ENCODE peak calls at places on chromosomes 12 and 14, in ten cellular contexts. L is stimulated activated naive CD4-positive, alpha-beta T cell; J is stimulated activated CD8-positive, alpha-beta memory T cell treated with anti-CD3 and anti-CD28 coated beads, Interleukin-4, amount 100 ng/mL, for 4 hours; B is SK-N-SH; V is activated CD4-positive, alpha-beta T cell treated with anti-CD3 and anti-CD28 coated beads, Interleukin-2, amount 10 ng/mL, durations not matched to agents 7 days and 5 days; Y is neuronal stem cell; R is mammary epithelial cell; D is T-helper 9 cell; O is IMR-90; A is effector memory CD4-positive, alpha-beta T cell. T is an unnamed sample.

GRCh38 chr14:37142835-37143499 is 29.4 kb downstream of the SLC25A21 start:
- DNase-seq in L (no peak), J (no peak), B (no peak), V (no peak), Y (no peak), R (peak), D (no peak), O (peak), A (no peak), T (no peak)

GRCh38 chr12:91622981-91623380 is 440.4 kb upstream of the DCN start:
- DNase-seq in L (no peak), J (no peak), B (no peak), V (no peak), Y (no peak), R (no peak), D (no peak), O (no peak), A (no peak), T (no peak)

GRCh38 chr12:2170376-2170775 is 117.6 kb downstream of the CACNA1C start:
- DNase-seq in L (no peak), J (no peak), B (no peak), V (no peak), Y (no peak), R (peak), D (no peak), O (no peak), A (no peak), T (no peak)

GRCh38 chr12:116700066-116700465 is 37.8 kb downstream of the SPRING1 start:
- DNase-seq in L (no peak), J (no peak), B (no peak), V (no peak), Y (no peak), R (no peak), D (no peak), O (no peak), A (no peak), T (no peak)

GRCh38 chr12:29796823-29797263 is 13.1 kb upstream of the TMTC1 start:
- DNase-seq in L (no peak), J (no peak), B (no peak), V (no peak), Y (no peak), R (peak), D (no peak), O (peak), A (no peak), T (no peak)

GRCh38 chr12:80946591-80946990 is 8.9 kb upstream of the LIN7A start:
- DNase-seq in L (no peak), J (no peak), B (no peak), V (no peak), Y (no peak), R (no peak), D (no peak), O (peak), A (no peak), T (no peak)

GRCh38 chr12:84842406-84843013 is 70.1 kb downstream of the SLC6A15 start:
- DNase-seq in L (no peak), J (no peak), B (peak), V (peak), Y (peak), R (peak), D (no peak), O (peak), A (no peak), T (no peak)

GRCh38 chr12:127355061-127355820 is 911.7 kb upstream of the TMEM132C start:
- DNase-seq in L (no peak), J (no peak), B (peak), V (no peak), Y (no peak), R (peak), D (no peak), O (no peak), A (no peak), T (no peak)

GRCh38 chr12:108335349-108336119 is 3.6 kb downstream of the CMKLR1 start:
- DNase-seq in L (no peak), J (no peak), B (no peak), V (no peak), Y (no peak), R (no peak), D (no peak), O (no peak), A (no peak), T (no peak)

GRCh38 chr14:102893452-102893851 is 29.0 kb upstream of the AMN start:
- DNase-seq in L (no peak), J (no peak), B (no peak), V (no peak), Y (no peak), R (no peak), D (no peak), O (peak), A (no peak), T (no peak)

GRCh38 chr12:93230311-93230689 is 147.4 kb upstream of the NUDT4 start:
- DNase-seq in L (no peak), J (no peak), B (no peak), V (no peak), Y (no peak), R (no peak), D (no peak), O (peak), A (no peak), T (no peak)

GRCh38 chr14:34539407-34540180 is at the start of gene EAPP:
- DNase-seq in L (no peak), J (peak), B (peak), V (peak), Y (peak), R (peak), D (peak), O (peak), A (peak), T (peak)

GRCh38 chr14:34931206-34931605 is 51.6 kb upstream of the SRP54 start:
- DNase-seq in L (no peak), J (no peak), B (no peak), V (peak), Y (no peak), R (peak), D (peak), O (peak), A (peak), T (no peak)

GRCh38 chr14:103257211-103257962 is 76.7 kb upstream of the EIF5 start:
- DNase-seq in L (no peak), J (no peak), B (no peak), V (no peak), Y (no peak), R (peak), D (no peak), O (peak), A (no peak), T (no peak)

GRCh38 chr14:43155924-43156323 is 1351.2 kb downstream of the FSCB start:
- DNase-seq in L (no peak), J (no peak), B (no peak), V (no peak), Y (no peak), R (no peak), D (no peak), O (no peak), A (no peak), T (no peak)

GRCh38 chr12:76866726-76867125 is 12.1 kb downstream of the CSRP2 start:
- DNase-seq in L (no peak), J (no peak), B (no peak), V (no peak), Y (peak), R (peak), D (no peak), O (peak), A (no peak), T (no peak)

GRCh38 chr12:3458041-3458440 is 33.0 kb upstream of the PRMT8 start:
- DNase-seq in L (no peak), J (no peak), B (no peak), V (no peak), Y (no peak), R (peak), D (no peak), O (no peak), A (no peak), T (no peak)

GRCh38 chr12:2958432-2959193 is 584 bp upstream of the TEAD4 start:
- DNase-seq in L (no peak), J (no peak), B (peak), V (no peak), Y (peak), R (peak), D (no peak), O (peak), A (no peak), T (no peak)

GRCh38 chr12:79691299-79692248 is 810 bp upstream of the PAWR start:
- DNase-seq in L (no peak), J (no peak), B (peak), V (no peak), Y (no peak), R (peak), D (no peak), O (peak), A (no peak), T (no peak)

GRCh38 chr14:100294213-100294962 is 11.9 kb downstream of the SLC25A29 start:
- DNase-seq in L (no peak), J (no peak), B (no peak), V (no peak), Y (no peak), R (no peak), D (no peak), O (no peak), A (no peak), T (no peak)

GRCh38 chr14:37384870-37385596 is 187.3 kb downstream of the MIPOL1 start:
- DNase-seq in L (no peak), J (no peak), B (no peak), V (no peak), Y (no peak), R (no peak), D (no peak), O (no peak), A (no peak), T (no peak)

GRCh38 chr12:7395950-7396349 is 48.0 kb downstream of the CD163L1 start:
- DNase-seq in L (no peak), J (no peak), B (no peak), V (no peak), Y (no peak), R (no peak), D (no peak), O (peak), A (no peak), T (no peak)

GRCh38 chr14:23299558-23299957 is 3.1 kb downstream of the PPP1R3E start:
- DNase-seq in L (no peak), J (no peak), B (no peak), V (peak), Y (no peak), R (peak), D (no peak), O (peak), A (no peak), T (no peak)

GRCh38 chr12:50302686-50303085 is 19.4 kb upstream of the LIMA1 start:
- DNase-seq in L (no peak), J (no peak), B (no peak), V (no peak), Y (no peak), R (no peak), D (no peak), O (peak), A (no peak), T (no peak)

GRCh38 chr14:93320489-93320888 is 12.3 kb downstream of the BTBD7 start:
- DNase-seq in L (no peak), J (no peak), B (no peak), V (no peak), Y (no peak), R (no peak), D (no peak), O (peak), A (no peak), T (no peak)

GRCh38 chr12:92987846-92988621 is 58.9 kb upstream of the EEA1 start:
- DNase-seq in L (no peak), J (no peak), B (no peak), V (peak), Y (no peak), R (no peak), D (no peak), O (no peak), A (no peak), T (no peak)

GRCh38 chr12:132638541-132639408 is 20.2 kb downstream of the P2RX2 start:
- DNase-seq in L (no peak), J (no peak), B (peak), V (peak), Y (no peak), R (peak), D (no peak), O (peak), A (no peak), T (no peak)

GRCh38 chr12:111160350-111161142 is 208.3 kb downstream of the PHETA1 start:
- DNase-seq in L (no peak), J (no peak), B (no peak), V (no peak), Y (no peak), R (no peak), D (no peak), O (no peak), A (no peak), T (no peak)

GRCh38 chr12:51721281-51721940 is 127.1 kb downstream of the FIGNL2 start:
- DNase-seq in L (peak), J (peak), B (peak), V (peak), Y (peak), R (no peak), D (peak), O (peak), A (no peak), T (peak)

GRCh38 chr14:22221508-22221907 is 367.5 kb downstream of the DAD1 start:
- DNase-seq in L (no peak), J (no peak), B (peak), V (peak), Y (no peak), R (peak), D (no peak), O (peak), A (no peak), T (no peak)

GRCh38 chr14:48568688-48569087 is 893.3 kb upstream of the MDGA2 start:
- DNase-seq in L (no peak), J (no peak), B (no peak), V (no peak), Y (no peak), R (peak), D (no peak), O (peak), A (no peak), T (no peak)

GRCh38 chr12:32135967-32136366 is 29.3 kb downstream of the BICD1 start:
- DNase-seq in L (no peak), J (no peak), B (no peak), V (no peak), Y (no peak), R (no peak), D (no peak), O (no peak), A (no peak), T (no peak)

GRCh38 chr12:110379642-110380041 is 23.9 kb downstream of the ANAPC7 start:
- DNase-seq in L (no peak), J (no peak), B (no peak), V (no peak), Y (no peak), R (no peak), D (no peak), O (no peak), A (no peak), T (no peak)

GRCh38 chr12:56589783-56590182 is 40.3 kb downstream of the BAZ2A start:
- DNase-seq in L (no peak), J (no peak), B (no peak), V (no peak), Y (no peak), R (no peak), D (no peak), O (no peak), A (no peak), T (no peak)

GRCh38 chr12:52442600-52443061 is 8.5 kb upstream of the KRT75 start:
- DNase-seq in L (no peak), J (no peak), B (no peak), V (no peak), Y (no peak), R (peak), D (no peak), O (peak), A (no peak), T (no peak)

GRCh38 chr14:93905623-93906022 is 21.5 kb upstream of the FAM181A start:
- DNase-seq in L (no peak), J (no peak), B (no peak), V (no peak), Y (no peak), R (peak), D (no peak), O (no peak), A (no peak), T (no peak)

GRCh38 chr12:53499261-53500118 is at the start of gene MAP3K12:
- DNase-seq in L (peak), J (peak), B (peak), V (peak), Y (peak), R (peak), D (peak), O (peak), A (peak), T (peak)

GRCh38 chr12:64625243-64626077 is 15.2 kb downstream of the RASSF3 start:
- DNase-seq in L (no peak), J (no peak), B (peak), V (peak), Y (no peak), R (peak), D (no peak), O (peak), A (peak), T (no peak)

GRCh38 chr12:6333566-6333965 is 8.3 kb downstream of the TNFRSF1A start:
- DNase-seq in L (no peak), J (no peak), B (no peak), V (no peak), Y (no peak), R (peak), D (no peak), O (peak), A (no peak), T (no peak)

T was measured in natural killer cell.